ENCODE peak calls at places on chromosomes 7 and 10, in seven cellular contexts. E, Z, V, C, G, H and R are unnamed samples.

GRCh38 chr7:94056796-94057207 is 52.6 kb upstream of the BET1 start:
- DNase-seq in Z (no peak), C (no peak), V (peak; percentile 87), G (peak; percentile 43), H (no peak), E (no peak), R (no peak)

GRCh38 chr10:73433538-73433867 is at the start of gene MSS51:
- DNase-seq in Z (no peak), V (no peak), H (peak; percentile 29), E (no peak), G (peak; percentile 19), C (no peak), R (no peak)

GRCh38 chr10:110168601-110169481 is 38.6 kb upstream of the MXI1 start:
- DNase-seq in V (no peak), E (no peak), Z (no peak), H (no peak), C (no peak), G (no peak), R (no peak)

GRCh38 chr7:99741438-99741795 is 6.4 kb upstream of the CYP3A7 start:
- DNase-seq in E (no peak), G (no peak), Z (no peak), H (no peak), V (no peak), C (no peak), R (no peak)

GRCh38 chr7:91287685-91288084 is 23.5 kb downstream of the FZD1 start:
- DNase-seq in E (peak; percentile 24), Z (no peak), V (no peak), C (peak; percentile 71), G (no peak), H (no peak), R (no peak)

GRCh38 chr10:21807162-21807561 is 196.4 kb downstream of the DNAJC1 start:
- DNase-seq in G (peak; percentile 88), Z (no peak), H (no peak), V (no peak), C (no peak), E (no peak), R (no peak)

GRCh38 chr10:3538291-3538849 is 246.6 kb downstream of the KLF6 start:
- DNase-seq in H (no peak), Z (no peak), E (no peak), G (no peak), V (no peak), C (no peak), R (no peak)

GRCh38 chr10:124597677-124598165 is 136.1 kb downstream of the LHPP start:
- DNase-seq in Z (no peak), E (no peak), C (no peak), V (no peak), H (peak; percentile 8), G (no peak), R (no peak)

GRCh38 chr7:104231054-104232046 is 23.5 kb upstream of the ORC5 start:
- DNase-seq in G (peak; percentile 80), V (peak; percentile 64), E (peak; percentile 25), C (no peak), Z (no peak), H (no peak), R (no peak)

GRCh38 chr7:26681819-26682418 is 182.5 kb downstream of the SKAP2 start:
- DNase-seq in H (no peak), C (no peak), V (peak; percentile 53), Z (no peak), E (no peak), G (no peak), R (no peak)

GRCh38 chr7:13731643-13732042 is 257.8 kb downstream of the ETV1 start:
- DNase-seq in V (peak; percentile 68), C (no peak), G (no peak), Z (no peak), H (no peak), E (no peak), R (no peak)

GRCh38 chr10:131996508-131997365 is 15.0 kb upstream of the BNIP3 start:
- DNase-seq in H (peak; percentile 72), G (no peak), Z (no peak), C (peak; percentile 64), V (no peak), E (no peak), R (no peak)

GRCh38 chr7:25849361-25850184 is 302.4 kb upstream of the NFE2L3 start:
- DNase-seq in V (peak; percentile 97), Z (no peak), H (no peak), G (no peak), C (peak; percentile 80), E (no peak), R (no peak)

GRCh38 chr10:124524991-124525653 is 63.5 kb downstream of the LHPP start:
- DNase-seq in E (no peak), Z (no peak), G (no peak), V (peak; percentile 15), C (no peak), H (peak; percentile 75), R (no peak)

GRCh38 chr10:78605800-78606350 is 462.9 kb upstream of the ZMIZ1 start:
- DNase-seq in C (no peak), E (no peak), H (no peak), G (no peak), V (no peak), Z (no peak), R (no peak)

DNA sequence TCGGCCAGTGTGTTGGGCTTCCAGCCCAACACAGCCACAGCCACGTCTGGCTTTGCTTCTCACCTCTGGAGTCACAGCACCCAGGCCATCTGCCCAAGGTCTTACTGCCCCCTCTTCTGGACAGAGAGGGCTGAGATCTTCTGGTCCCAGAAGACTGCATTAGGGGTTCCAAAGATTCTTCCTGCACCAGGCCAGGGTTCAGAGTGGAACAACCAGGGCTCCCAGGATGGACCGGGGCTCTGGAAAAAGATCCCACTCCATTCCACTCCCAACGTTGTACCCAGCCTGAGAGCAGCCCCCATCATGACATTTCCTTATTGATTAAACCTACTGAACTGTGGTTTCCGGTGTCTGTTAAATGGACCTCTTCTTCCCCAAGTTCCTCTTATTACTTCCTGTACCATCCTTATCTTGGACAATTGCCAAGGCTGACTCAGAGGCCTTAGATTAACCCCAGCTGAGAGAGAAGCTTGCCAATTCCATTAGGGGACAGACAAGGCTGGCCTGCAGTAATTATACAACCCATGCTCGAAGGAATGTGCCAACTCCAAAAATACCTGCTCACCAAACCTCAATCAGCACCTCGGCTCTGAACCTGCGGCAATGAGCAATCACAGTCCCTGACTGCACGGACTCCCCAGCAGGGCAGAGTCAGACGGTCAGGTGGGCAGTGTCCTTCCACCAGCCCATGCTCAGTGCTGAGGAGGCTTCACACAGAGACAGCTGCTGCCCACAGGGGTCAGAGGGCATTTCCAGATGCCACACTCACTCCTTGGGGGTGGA is 47.9 kb upstream of the NPFFR1 start:
- DNase-seq in V (peak; percentile 97), E (peak; percentile 19), H (peak; percentile 55), G (no peak), C (no peak), Z (no peak), R (peak; percentile 33)
- TF ChIP-seq CTCF in V (peak; percentile 25), E (no peak), H (peak; percentile 22), G (no peak), C (peak; percentile 19), Z (no peak), R (no peak)

GRCh38 chr7:158975526-158976467 is 119.4 kb downstream of the DYNC2I1 start:
- DNase-seq in Z (no peak), C (no peak), H (no peak), V (no peak), G (peak; percentile 63), E (no peak), R (no peak)
- H3K9me3 ChIP-seq in Z (peaks cover 2% of the 10 kb centered on the region), C (peaks cover 6% of the 10 kb centered on the region), H (peaks cover 7% of the 10 kb centered on the region), V (no peaks in the 10 kb centered on the region), G (no peaks in the 10 kb centered on the region), E (no peaks in the 10 kb centered on the region), R (peaks cover 4% of the 10 kb centered on the region)

DNA sequence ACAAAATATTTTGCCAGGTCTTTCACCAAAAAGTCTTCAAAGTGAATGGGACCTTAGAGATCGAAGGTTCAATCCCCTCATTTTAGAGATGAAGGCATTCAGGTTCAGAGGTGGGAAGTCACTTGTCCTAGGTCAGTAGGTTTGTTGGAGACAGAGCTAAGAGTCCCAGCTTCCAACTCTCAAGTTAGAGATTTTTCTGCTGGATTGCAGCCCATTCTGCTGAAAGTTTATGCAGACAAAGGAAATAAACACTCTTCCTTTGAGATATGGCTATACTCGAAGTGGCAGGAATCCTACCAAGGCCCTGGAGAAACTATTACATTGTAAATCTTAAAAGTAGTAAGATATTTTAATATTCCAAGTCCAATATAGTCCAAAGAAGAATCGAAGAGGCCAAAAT is 64.4 kb downstream of the LYZL1 start:
- DNase-seq in E (no peak), H (no peak), Z (no peak), C (no peak), V (peak; percentile 15), G (no peak), R (no peak)
- H3K4me1 ChIP-seq in E (no peaks in the 10 kb centered on the region), H (no peaks in the 10 kb centered on the region), Z (no peaks in the 10 kb centered on the region), C (no peaks in the 10 kb centered on the region), V (no peaks in the 10 kb centered on the region), G (peaks cover 4% of the 10 kb centered on the region), R (no peaks in the 10 kb centered on the region)

GRCh38 chr7:636396-636795 is 90.1 kb upstream of the DNAAF5 start:
- DNase-seq in V (no peak), G (peak; percentile 11), Z (peak; percentile 47), H (no peak), C (peak; percentile 78), E (no peak), R (no peak)
- TF ChIP-seq CTCF in V (no peak), G (peak; percentile 41), Z (no peak), H (peak; percentile 54), C (peak; percentile 58), E (peak; percentile 64), R (peak; percentile 56)

DNA sequence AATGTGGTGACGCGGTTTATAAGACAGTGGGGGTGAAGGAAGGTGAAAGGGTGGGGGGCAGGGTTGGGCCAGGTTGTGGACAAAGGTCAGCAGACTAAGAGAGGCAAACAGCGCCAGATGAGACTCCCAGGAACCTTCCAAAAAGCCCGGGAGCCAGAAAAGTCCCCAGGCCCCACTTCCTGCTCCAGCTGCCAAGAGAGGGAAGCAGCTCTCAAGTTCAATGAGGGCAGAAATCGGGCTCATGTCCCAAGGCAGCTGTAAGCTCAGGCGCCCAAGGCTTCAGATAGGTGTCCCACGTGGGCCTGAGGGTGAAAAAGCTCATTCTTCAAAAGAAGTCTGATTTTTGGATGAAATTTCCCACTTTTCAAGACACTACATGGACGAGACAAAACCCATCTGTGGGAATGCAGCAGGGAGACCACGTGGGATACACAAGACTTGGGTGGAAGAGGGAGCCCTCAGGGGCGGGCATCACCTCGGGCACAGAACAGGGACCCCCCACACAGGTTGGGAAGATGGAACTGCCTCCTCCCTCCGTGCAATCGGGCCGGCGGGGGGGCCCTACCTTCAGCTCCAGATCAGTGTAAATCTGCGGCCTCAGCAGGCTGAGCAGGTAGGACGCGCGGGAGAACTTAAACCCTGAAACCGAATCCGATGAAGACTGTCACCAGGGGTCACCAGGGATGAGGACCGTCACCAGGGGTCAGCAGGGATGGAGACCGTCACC is 7.8 kb downstream of the PYROXD2 start:
- DNase-seq in C (no peak), V (no peak), H (no peak), Z (no peak), G (no peak), E (no peak), R (no peak)
- H3K9me3 ChIP-seq in C (no peaks in the 10 kb centered on the region), V (no peaks in the 10 kb centered on the region), H (no peaks in the 10 kb centered on the region), Z (no peaks in the 10 kb centered on the region), G (no peaks in the 10 kb centered on the region), E (no peaks in the 10 kb centered on the region), R (no peaks in the 10 kb centered on the region)